ENCODE peak calls at places on chromosomes 11 and 22, in five cellular contexts. Z is H1, H is mesenchymal stem cell, I is neuronal stem cell, V is trophoblast cell. J is an unnamed sample. For H3K4me1, the result is how much of the 10 kb centered on the place peaks cover.

GRCh38 chr11:120147950-120148270 is 10.0 kb upstream of the TRIM29 start:
- DNase-seq in Z (peak), H (no peak), I (no peak), V (no peak), J (no peak)

GRCh38 chr11:32885556-32885955 is 7.1 kb upstream of the QSER1 start:
- DNase-seq in Z (no peak), H (no peak), I (no peak), V (no peak), J (peak)

GRCh38 chr11:19428206-19429001 is 187.7 kb upstream of the E2F8 start:
- DNase-seq in Z (no peak), H (no peak), I (no peak), V (no peak), J (no peak)

GRCh38 chr11:34124885-34125668 is 19.6 kb downstream of the NAT10 start:
- DNase-seq in Z (no peak), H (no peak), I (no peak), V (no peak), J (no peak)

GRCh38 chr22:40578171-40578570 is 58.3 kb downstream of the MRTFA start:
- DNase-seq in Z (no peak), H (no peak), I (no peak), V (no peak), J (no peak)

GRCh38 chr11:96293583-96293982 is 49.4 kb downstream of the MAML2 start:
- DNase-seq in Z (no peak), H (no peak), I (no peak), V (no peak), J (no peak)

GRCh38 chr11:113411536-113411935 is 24.0 kb downstream of the ANKK1 start:
- DNase-seq in Z (no peak), H (no peak), I (no peak), V (no peak), J (no peak)

GRCh38 chr11:18775492-18776292 is 15.9 kb downstream of the PTPN5 start:
- DNase-seq in Z (peak), H (peak), I (peak), V (peak), J (peak)

GRCh38 chr11:63829823-63830489 is 9.0 kb upstream of the MARK2 start:
- DNase-seq in Z (peak), H (peak), I (no peak), V (no peak), J (peak)

GRCh38 chr22:43100223-43100622 is 10.3 kb upstream of the BIK start:
- DNase-seq in Z (no peak), H (peak), I (no peak), V (peak), J (no peak)

GRCh38 chr11:62449451-62449851 is 30.6 kb downstream of the SCGB1A1 start:
- DNase-seq in Z (no peak), H (no peak), I (no peak), V (no peak), J (no peak)

GRCh38 chr22:43843783-43844530 is 18.4 kb downstream of the SULT4A1 start:
- DNase-seq in Z (no peak), H (no peak), I (no peak), V (no peak), J (no peak)

GRCh38 chr11:66388746-66389386 is 17.3 kb upstream of the SLC29A2 start:
- DNase-seq in Z (peak), H (peak), I (peak), V (peak), J (peak)

GRCh38 chr11:6655790-6656580 is at the start of gene DCHS1:
- DNase-seq in Z (peak), H (peak), I (no peak), V (no peak), J (no peak)

GRCh38 chr11:72222106-72222891 is 2.3 kb upstream of the INPPL1 start:
- DNase-seq in Z (peak), H (no peak), I (no peak), V (no peak), J (peak)

GRCh38 chr11:70054020-70054419 is 24.1 kb upstream of the ANO1 start:
- DNase-seq in Z (peak), H (no peak), I (no peak), V (no peak), J (peak)
- H2BK12ac ChIP-seq in Z (peak), H (no peak), I (no peak), V (no peak), J (no peak)

DNA sequence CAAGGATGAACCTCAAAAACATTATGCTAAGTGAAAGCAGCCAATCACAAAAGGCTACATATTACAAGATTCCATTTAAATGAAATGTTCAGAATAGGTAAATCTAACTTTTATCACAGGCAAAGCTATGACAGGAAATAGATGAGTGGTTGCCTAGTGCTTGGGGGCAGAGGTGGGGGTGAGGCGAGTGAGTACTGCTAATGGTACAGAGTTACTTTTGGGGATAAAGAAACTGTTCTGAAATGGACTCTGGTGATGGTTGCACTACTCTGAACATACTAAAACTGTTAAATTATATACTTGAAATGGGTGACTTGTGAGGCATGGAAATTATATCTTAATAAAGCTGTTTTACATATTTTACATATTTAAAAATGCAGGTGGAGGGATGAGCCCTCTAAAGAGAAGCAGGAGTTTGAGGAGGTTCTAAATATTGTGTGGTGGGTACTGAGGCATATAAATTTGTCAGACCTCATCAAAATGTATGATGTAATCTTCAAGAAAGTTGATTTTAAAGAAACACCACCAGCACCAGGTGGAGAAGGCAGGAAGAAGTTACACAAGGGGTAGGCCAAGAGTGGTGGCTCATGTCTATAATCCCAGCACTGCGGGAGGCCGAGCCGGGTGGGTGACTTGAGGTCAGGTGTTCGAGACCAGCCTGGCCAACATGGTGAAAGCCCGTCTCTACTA is 3.6 kb downstream of the SLC43A1 start:
- DNase-seq in Z (no peak), H (no peak), I (no peak), V (no peak), J (no peak)
- H3K4me1 ChIP-seq in Z (under half), H (under half), I (under half), V (under half), J (under half)

GRCh38 chr11:86245369-86246292 is 1.1 kb downstream of the EED start:
- DNase-seq in Z (no peak), H (peak), I (peak), V (peak), J (peak)

GRCh38 chr11:86243377-86243776 is 1.2 kb upstream of the EED start:
- DNase-seq in Z (no peak), H (no peak), I (no peak), V (no peak), J (no peak)

GRCh38 chr11:86241956-86242525 is 2.5 kb upstream of the EED start:
- DNase-seq in Z (no peak), H (no peak), I (no peak), V (no peak), J (no peak)

GRCh38 chr11:86244522-86245368 is at the start of gene EED:
- DNase-seq in Z (peak), H (peak), I (peak), V (peak), J (peak)

DNA sequence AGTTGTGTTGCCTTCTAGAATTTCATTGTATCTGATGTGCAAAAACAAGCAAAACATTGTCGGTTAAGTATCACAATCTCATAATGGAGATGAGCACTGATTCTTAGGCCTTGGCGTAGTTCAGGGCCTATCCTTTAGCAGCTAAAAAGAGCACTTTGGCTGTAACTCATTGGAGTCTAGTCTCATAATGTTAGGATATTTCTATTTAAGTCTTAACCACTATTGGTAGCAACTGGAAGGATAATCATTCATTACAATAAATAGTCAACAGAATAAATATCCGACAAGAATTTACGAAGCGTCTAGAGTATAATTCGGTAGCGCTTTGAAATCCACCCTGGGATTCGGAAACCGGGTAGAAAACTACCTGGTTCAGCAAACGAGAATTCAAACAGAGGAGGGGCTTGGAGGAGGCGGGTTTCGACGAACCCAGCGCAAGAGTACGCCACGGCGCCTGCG is 461 bp upstream of the EED start:
- DNase-seq in Z (no peak), H (no peak), I (no peak), V (peak), J (peak)
- H2BK12ac ChIP-seq in Z (no peak), H (no peak), I (no peak), V (no peak), J (no peak)

GRCh38 chr22:22788460-22789037 is 99.1 kb upstream of the IGLL5 start:
- DNase-seq in Z (no peak), H (no peak), I (no peak), V (no peak), J (no peak)

GRCh38 chr22:22789922-22790845 is 97.4 kb upstream of the IGLL5 start:
- DNase-seq in Z (peak), H (no peak), I (no peak), V (no peak), J (no peak)

GRCh38 chr22:22789233-22789921 is 98.2 kb upstream of the IGLL5 start:
- DNase-seq in Z (peak), H (no peak), I (no peak), V (no peak), J (no peak)

GRCh38 chr22:22787805-22788459 is 99.7 kb upstream of the IGLL5 start:
- DNase-seq in Z (peak), H (peak), I (peak), V (peak), J (peak)

GRCh38 chr22:22791438-22792181 is 96.0 kb upstream of the IGLL5 start:
- DNase-seq in Z (peak), H (no peak), I (no peak), V (no peak), J (no peak)
- H3K4me1 ChIP-seq in Z (under half), H (under half), I (under half), V (under half), J (under half)

DNA sequence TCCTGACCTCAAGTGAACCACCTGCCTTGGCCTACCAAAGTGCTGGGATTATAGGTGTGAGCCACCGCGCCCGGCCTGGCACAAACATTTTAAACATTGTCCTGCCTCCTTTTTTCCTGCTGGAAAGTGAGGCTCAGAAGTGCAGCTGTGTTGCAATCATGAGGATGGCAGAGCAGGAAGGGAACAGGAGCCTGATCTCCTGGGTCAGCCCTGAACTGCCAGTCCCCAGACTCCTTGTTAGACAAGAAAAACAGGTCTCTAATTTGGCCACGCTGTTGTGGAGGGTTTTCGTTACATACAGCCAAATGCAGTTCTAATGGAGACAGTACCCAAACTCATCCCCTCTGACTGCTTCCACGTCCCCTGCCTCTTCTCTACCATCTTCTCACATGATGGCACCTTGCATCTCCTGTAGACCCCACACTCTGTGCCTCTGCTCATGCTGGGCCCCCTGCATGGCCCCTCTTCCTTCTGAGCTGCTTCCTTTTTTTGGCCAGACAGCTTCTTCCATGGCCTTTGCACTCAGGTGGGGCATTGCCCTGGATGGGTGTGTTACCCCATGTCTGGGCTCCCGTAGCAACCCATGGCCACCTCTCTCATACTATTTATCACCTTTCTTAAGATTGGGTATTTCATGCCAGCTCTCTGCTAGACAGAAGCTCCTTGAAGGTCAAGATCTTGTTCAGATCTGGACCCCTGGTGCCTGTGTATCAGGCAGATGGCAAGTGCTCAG is 227.1 kb downstream of the CEP164 start:
- DNase-seq in Z (no peak), H (no peak), I (no peak), V (peak), J (no peak)
- H2BK12ac ChIP-seq in Z (peak), H (no peak), I (no peak), V (no peak), J (no peak)

DNA sequence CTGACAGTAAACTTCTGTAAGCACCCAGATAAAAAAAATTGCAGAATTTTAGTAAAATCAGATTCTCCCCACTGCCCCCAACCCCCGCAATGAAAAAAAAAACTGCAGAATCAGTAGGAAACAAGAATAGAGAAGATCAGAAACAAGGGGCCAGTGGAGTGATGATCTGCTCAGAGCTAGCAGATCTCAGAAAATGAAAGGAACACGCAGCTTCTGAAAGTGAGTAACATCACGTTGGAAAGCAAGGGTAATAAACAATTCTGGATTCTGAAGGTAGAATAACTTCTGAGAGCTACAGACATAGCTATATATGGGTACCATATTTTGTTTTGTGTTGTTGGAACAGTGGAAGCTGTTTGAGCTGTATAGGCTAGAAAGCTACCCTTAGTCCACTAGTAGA is 23.2 kb downstream of the ACAT1 start:
- DNase-seq in Z (no peak), H (no peak), I (no peak), V (no peak), J (no peak)
- H3K4me1 ChIP-seq in Z (under half), H (under half), I (under half), V (under half), J (under half)